ENCODE peak calls at places on chromosomes 5 and 9, in ten cellular contexts. E is naive thymus-derived CD4-positive, alpha-beta T cell; Z is T-helper 1 cell; S is NAMALWA; Q is COR-L47; O is transverse colon; F is activated naive CD4-positive, alpha-beta T cell treated with anti-CD3 and anti-CD28 coated beads, Interleukin-2, amount 50 U/mL, for 72 hours; H is T-helper 9 cell; P is CD4-positive, CD25-positive, alpha-beta regulatory T cell; J is caudate nucleus. X is an unnamed sample.

GRCh38 chr9:80491086-80491749 is 919.5 kb downstream of the TLE4 start:
- DNase-seq in Q (no peak), F (no peak), H (no peak), E (no peak), P (no peak), S (no peak), J (no peak), Z (no peak), O (no peak), X (no peak)

GRCh38 chr5:126849101-126849678 is 72.3 kb downstream of the LMNB1 start:
- DNase-seq in J (no peak), P (no peak), Z (no peak), E (no peak), F (no peak), O (no peak), H (no peak), Q (no peak), S (no peak), X (no peak)

GRCh38 chr9:137115394-137116026 is 977 bp upstream of the DPP7 start:
- DNase-seq in S (no peak), F (no peak), H (no peak), O (no peak), P (no peak), E (no peak), Q (no peak), J (no peak), Z (no peak), X (no peak)

GRCh38 chr9:100725376-100725775 is 147.5 kb downstream of the CAVIN4 start:
- DNase-seq in J (no peak), Q (no peak), O (no peak), E (no peak), S (no peak), P (no peak), F (no peak), H (no peak), Z (no peak), X (no peak)

GRCh38 chr9:127838375-127839078 is 15.9 kb downstream of the ENG start:
- DNase-seq in F (no peak), P (no peak), H (no peak), S (no peak), Q (no peak), O (peak), E (no peak), J (no peak), Z (no peak), X (peak)

GRCh38 chr9:2059131-2059929 is 44.2 kb downstream of the SMARCA2 start:
- DNase-seq in Z (no peak), F (no peak), S (no peak), O (no peak), Q (no peak), H (no peak), E (no peak), P (no peak), J (no peak), X (no peak)

GRCh38 chr5:42636425-42636824 is 120.2 kb upstream of the CCDC152 start:
- DNase-seq in E (no peak), P (no peak), F (no peak), J (no peak), Z (no peak), S (peak), O (no peak), H (no peak), Q (no peak), X (no peak)

GRCh38 chr5:16602182-16602581 is 14.6 kb downstream of the RETREG1 start:
- DNase-seq in P (no peak), S (no peak), O (no peak), F (no peak), Z (no peak), J (no peak), E (no peak), Q (no peak), H (no peak), X (no peak)

GRCh38 chr5:135443329-135443960 is 3.7 kb downstream of the DCANP1 start:
- DNase-seq in Q (no peak), H (no peak), E (no peak), F (peak), Z (no peak), S (no peak), J (no peak), P (no peak), O (no peak), X (no peak)

GRCh38 chr9:36686471-36686870 is 113.8 kb downstream of the MELK start:
- DNase-seq in P (no peak), Z (no peak), F (no peak), S (no peak), E (no peak), Q (no peak), O (no peak), J (no peak), H (no peak), X (no peak)

GRCh38 chr9:116039312-116039711 is 114.3 kb upstream of the PAPPA start:
- DNase-seq in S (no peak), F (no peak), J (no peak), H (no peak), P (no peak), O (no peak), Q (no peak), E (no peak), Z (no peak), X (no peak)

GRCh38 chr9:35914307-35914807 is 5.1 kb downstream of the SPAAR start:
- DNase-seq in Q (no peak), S (peak), F (no peak), H (no peak), Z (no peak), P (no peak), O (peak), E (no peak), J (no peak), X (peak)

GRCh38 chr9:95266649-95267048 is 50.9 kb downstream of the FANCC start:
- DNase-seq in S (peak), H (no peak), E (no peak), O (no peak), P (no peak), F (no peak), Z (no peak), Q (no peak), J (no peak), X (no peak)

GRCh38 chr5:66807743-66808142 is 211.6 kb downstream of the MAST4 start:
- DNase-seq in F (no peak), P (no peak), Q (peak), J (peak), Z (no peak), O (peak), H (no peak), E (no peak), S (no peak), X (no peak)

GRCh38 chr9:107600060-107600573 is 110.5 kb upstream of the KLF4 start:
- DNase-seq in O (no peak), E (no peak), P (no peak), F (no peak), H (no peak), S (no peak), Q (no peak), Z (no peak), J (no peak), X (no peak)

GRCh38 chr9:123418052-123418430 is 62.0 kb downstream of the CRB2 start:
- DNase-seq in Q (no peak), P (no peak), Z (no peak), F (peak), E (no peak), S (no peak), J (no peak), O (no peak), H (no peak), X (no peak)

GRCh38 chr5:110086658-110087388 is 397.1 kb downstream of the MAN2A1 start:
- DNase-seq in F (peak), Q (no peak), O (peak), H (no peak), E (no peak), Z (no peak), S (no peak), J (no peak), P (peak), X (no peak)

GRCh38 chr9:92652461-92652860 is 17.5 kb downstream of the IPPK start:
- DNase-seq in F (no peak), Q (no peak), Z (no peak), H (no peak), P (no peak), O (no peak), S (no peak), E (no peak), J (no peak), X (no peak)

GRCh38 chr5:91850031-91850430 is 466.9 kb upstream of the ARRDC3 start:
- DNase-seq in S (no peak), H (no peak), Z (no peak), O (no peak), E (no peak), P (no peak), J (no peak), Q (no peak), F (no peak), X (no peak)

X was measured in lower lobe of right lung.